ENCODE peak calls at places on chromosome 16, in seven cellular contexts. O is natural killer cell, R is posterior vena cava, T is skeletal muscle cell, C is PC-9, B is ACHN, J is frontal cortex. S is an unnamed sample.

GRCh38 chr16:22890976-22891375 is 77.0 kb downstream of the HS3ST2 start:
- DNase-seq in B (no peak), C (peak), O (no peak), R (no peak), T (no peak), J (no peak), S (peak)

GRCh38 chr16:85718682-85719081 is 29.9 kb upstream of the GINS2 start:
- DNase-seq in T (no peak), B (no peak), R (no peak), J (no peak), O (no peak), C (no peak), S (no peak)

GRCh38 chr16:85986931-85987749 is 88.2 kb downstream of the IRF8 start:
- DNase-seq in C (no peak), R (peak), O (peak), B (peak), J (no peak), T (no peak), S (no peak)

GRCh38 chr16:22763655-22764054 is 50.3 kb upstream of the HS3ST2 start:
- DNase-seq in O (no peak), R (no peak), J (no peak), C (no peak), T (no peak), B (no peak), S (no peak)

GRCh38 chr16:74053784-74054306 is 242.8 kb upstream of the PSMD7 start:
- DNase-seq in O (no peak), C (no peak), J (no peak), R (no peak), T (no peak), B (no peak), S (no peak)

GRCh38 chr16:57630931-57631845 is 2.8 kb downstream of the ADGRG1 start:
- DNase-seq in J (no peak), O (no peak), T (no peak), R (no peak), B (no peak), C (no peak), S (no peak)

GRCh38 chr16:81405702-81406113 is 38.9 kb upstream of the CMIP start:
- DNase-seq in O (no peak), B (peak), T (peak), C (peak), J (no peak), R (peak), S (peak)

GRCh38 chr16:14314116-14314515 is 243.0 kb downstream of the MRTFB start:
- DNase-seq in J (no peak), O (no peak), B (no peak), T (no peak), C (no peak), R (no peak), S (no peak)

GRCh38 chr16:58284488-58284887 is 10.3 kb downstream of the PRSS54 start:
- DNase-seq in C (no peak), O (no peak), T (no peak), R (no peak), J (no peak), B (no peak), S (no peak)

GRCh38 chr16:75105306-75106061 is 11.1 kb downstream of the LDHD start:
- DNase-seq in C (no peak), B (no peak), T (no peak), R (peak), O (no peak), J (no peak), S (no peak)

GRCh38 chr16:88857728-88858339 is 907 bp downstream of the TRAPPC2L start:
- DNase-seq in B (peak), O (peak), C (no peak), J (peak), T (peak), R (peak), S (no peak)

GRCh38 chr16:57999366-57999970 is 1.0 kb downstream of the ZNF319 start:
- DNase-seq in J (peak), T (no peak), B (peak), O (no peak), R (no peak), C (no peak), S (peak)

GRCh38 chr16:10511829-10512228 is 68.6 kb downstream of the EMP2 start:
- DNase-seq in C (no peak), J (no peak), R (no peak), B (no peak), T (no peak), O (no peak), S (no peak)

GRCh38 chr16:57265850-57266530 is 18.5 kb downstream of the PLLP start:
- DNase-seq in O (no peak), B (peak), T (no peak), J (no peak), C (no peak), R (peak), S (no peak)

GRCh38 chr16:14634389-14634725 is 1.6 kb downstream of the BFAR start:
- DNase-seq in C (no peak), J (no peak), T (no peak), B (no peak), O (no peak), R (no peak), S (no peak)

S was measured in foreskin keratinocyte.